ENCODE peak calls at places on chromosomes 4 and X, in four cellular contexts. P is fibroblast of mammary gland, W is cardiac muscle cell, G is foreskin fibroblast. E is an unnamed sample.

GRCh38 chrX:15834827-15835595 is 19.6 kb downstream of the AP1S2 start:
- DNase-seq in G (no peak), P (no peak), W (no peak), E (no peak)

GRCh38 chr4:186170966-186171365 is 20.4 kb upstream of the CYP4V2 start:
- DNase-seq in P (no peak), G (no peak), W (no peak), E (no peak)

GRCh38 chr4:1365271-1366178 is 18.5 kb downstream of the UVSSA start:
- DNase-seq in W (no peak), G (no peak), P (no peak), E (no peak)

GRCh38 chr4:151417164-151417571 is 8.2 kb downstream of the FHIP1A start:
- DNase-seq in G (no peak), W (no peak), P (peak), E (no peak)

GRCh38 chr4:20159516-20159915 is 92.2 kb upstream of the SLIT2 start:
- DNase-seq in P (no peak), W (no peak), G (no peak), E (no peak)

GRCh38 chr4:174578366-174578765 is 56.1 kb upstream of the HPGD start:
- DNase-seq in W (peak), P (peak), G (peak), E (peak)

GRCh38 chrX:67601771-67602170 is 58.0 kb downstream of the AR start:
- DNase-seq in W (no peak), P (peak), G (no peak), E (no peak)

GRCh38 chr4:28093071-28093470 is 1232.4 kb downstream of the STIM2 start:
- DNase-seq in G (no peak), P (no peak), W (no peak), E (no peak)

GRCh38 chr4:81473086-81473396 is 1.3 kb upstream of the RASGEF1B start:
- DNase-seq in P (no peak), W (no peak), G (no peak), E (no peak)
- H3K4me3 ChIP-seq in P (no peak), W (no peak), G (no peak), E (no peak)

GRCh38 chr4:177033130-177033529 is 240.4 kb upstream of the VEGFC start:
- DNase-seq in W (no peak), P (no peak), G (no peak), E (no peak)
- TF ChIP-seq CTCF in W (peak), P (peak), G (peak), E (peak)

DNA sequence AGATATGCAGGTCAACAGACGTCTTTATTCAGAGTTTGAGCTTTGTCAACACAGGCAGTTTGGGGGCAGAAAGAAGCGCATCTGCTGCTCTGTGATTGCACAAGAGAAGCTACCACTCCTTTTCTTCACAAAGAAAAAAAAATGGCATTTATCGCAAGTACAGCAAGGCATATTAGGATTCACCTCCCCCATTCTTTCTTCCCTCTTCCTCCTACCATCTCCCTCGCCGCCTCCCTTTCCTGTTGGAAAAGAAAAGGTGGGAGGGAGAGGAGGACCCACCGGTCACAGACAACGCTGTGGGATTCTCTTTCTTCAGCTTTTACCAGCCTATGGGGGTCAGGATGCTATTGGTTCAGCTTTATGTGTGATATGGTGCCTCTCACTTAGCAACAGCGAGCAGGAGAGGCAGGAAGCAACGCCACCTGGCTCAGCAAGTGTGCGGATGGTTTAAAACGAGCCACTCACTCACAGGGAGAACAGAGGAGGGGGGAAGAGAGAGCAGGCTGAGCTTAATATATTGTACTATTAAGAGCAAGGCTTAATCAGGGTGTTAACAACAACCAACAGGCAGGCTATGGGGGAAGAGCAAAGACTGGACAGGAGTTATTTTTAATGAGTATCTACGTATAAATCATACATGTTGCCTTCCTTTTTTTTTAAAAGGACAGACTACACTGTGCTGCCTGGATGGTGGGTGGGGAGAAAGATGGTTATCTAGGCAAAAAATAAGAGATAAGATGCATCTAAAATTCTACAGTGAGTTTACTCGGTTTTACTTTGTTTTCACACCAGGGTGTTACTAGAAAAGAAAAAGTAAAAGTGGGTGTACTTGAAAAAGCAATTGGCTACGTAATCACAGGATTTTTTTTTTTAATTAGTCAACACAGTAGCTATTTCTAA is 104.7 kb downstream of the MAML3 start:
- DNase-seq in P (peak), G (peak), W (peak), E (peak)
- H3K4me3 ChIP-seq in P (peak), G (peak), W (no peak), E (peak)

GRCh38 chr4:180840142-180840541 is 1403.1 kb upstream of the TENM3 start:
- DNase-seq in G (no peak), W (no peak), P (no peak), E (no peak)
- TF ChIP-seq CTCF in G (no peak), W (no peak), P (no peak), E (no peak)